ENCODE peak calls at places on chromosomes 7 and 10, in five cellular contexts. One of them, this sample, is unnamed.

GRCh38 chr10:33055636-33056035 is 97.6 kb upstream of the ITGB1 start:
- DNase-seq in nephron progenitor cell: no peak
- DNase-seq in neuronal stem cell: no peak
- DNase-seq in LHCN-M2: peak; percentile 59
- DNase-seq in HEK293T: no peak
- DNase-seq in this sample: no peak

GRCh38 chr7:8147004-8147403 is 115.0 kb downstream of the ICA1 start:
- DNase-seq in nephron progenitor cell: peak; percentile 8
- DNase-seq in neuronal stem cell: peak; percentile 24
- DNase-seq in LHCN-M2: no peak
- DNase-seq in HEK293T: no peak
- DNase-seq in this sample: peak; percentile 80

GRCh38 chr10:71972746-71973695 is 8.8 kb downstream of the CHST3 start:
- DNase-seq in nephron progenitor cell: no peak
- DNase-seq in neuronal stem cell: no peak
- DNase-seq in LHCN-M2: no peak
- DNase-seq in HEK293T: no peak
- DNase-seq in this sample: no peak

GRCh38 chr7:69934475-69934903 is 336.2 kb downstream of the AUTS2 start:
- DNase-seq in nephron progenitor cell: no peak
- DNase-seq in neuronal stem cell: no peak
- DNase-seq in LHCN-M2: no peak
- DNase-seq in HEK293T: peak; percentile 31
- DNase-seq in this sample: peak; percentile 15

GRCh38 chr10:28722065-28722803 is 44.9 kb downstream of the BAMBI start:
- DNase-seq in nephron progenitor cell: peak; percentile 53
- DNase-seq in neuronal stem cell: peak; percentile 31
- DNase-seq in LHCN-M2: peak; percentile 11
- DNase-seq in HEK293T: peak; percentile 35
- DNase-seq in this sample: no peak

GRCh38 chr10:96401036-96401435 is 42.2 kb upstream of the OPALIN start:
- DNase-seq in nephron progenitor cell: no peak
- DNase-seq in neuronal stem cell: no peak
- DNase-seq in LHCN-M2: no peak
- DNase-seq in HEK293T: no peak
- DNase-seq in this sample: no peak

GRCh38 chr10:43808136-43808535 is 159.5 kb upstream of the ZNF32 start:
- DNase-seq in nephron progenitor cell: no peak
- DNase-seq in neuronal stem cell: no peak
- DNase-seq in LHCN-M2: peak; percentile 44
- DNase-seq in HEK293T: no peak
- DNase-seq in this sample: no peak

GRCh38 chr10:118908487-118909280 is 120.8 kb upstream of the NANOS1 start:
- DNase-seq in nephron progenitor cell: no peak
- DNase-seq in neuronal stem cell: no peak
- DNase-seq in LHCN-M2: no peak
- DNase-seq in HEK293T: no peak
- DNase-seq in this sample: no peak

GRCh38 chr10:104734408-104734807 is 93.3 kb downstream of the SORCS3 start:
- DNase-seq in nephron progenitor cell: no peak
- DNase-seq in neuronal stem cell: no peak
- DNase-seq in LHCN-M2: no peak
- DNase-seq in HEK293T: no peak
- DNase-seq in this sample: no peak

GRCh38 chr7:52179934-52180333 is 855.5 kb upstream of the POM121L12 start:
- DNase-seq in nephron progenitor cell: no peak
- DNase-seq in neuronal stem cell: no peak
- DNase-seq in LHCN-M2: no peak
- DNase-seq in HEK293T: no peak
- DNase-seq in this sample: no peak

GRCh38 chr10:66910676-66911075 is 15.2 kb upstream of the LRRTM3 start:
- DNase-seq in nephron progenitor cell: no peak
- DNase-seq in neuronal stem cell: no peak
- DNase-seq in LHCN-M2: no peak
- DNase-seq in HEK293T: no peak
- DNase-seq in this sample: no peak

GRCh38 chr7:95469187-95469586 is 16.6 kb upstream of the ASB4 start:
- DNase-seq in nephron progenitor cell: no peak
- DNase-seq in neuronal stem cell: no peak
- DNase-seq in LHCN-M2: no peak
- DNase-seq in HEK293T: no peak
- DNase-seq in this sample: no peak